ENCODE peak calls at places on chromosomes 16 and 17, in ten cellular contexts. H is anterior cingulate cortex; Y is activated T-cell treated with anti-CD3 and anti-CD28 coated beads, Interleukin-2, amount 50 U/mL, for 4 hours; U is activated T-helper 1 cell treated with anti-CD3 and anti-CD28 coated beads, Interleukin-12 subunit alpha, Interleukin-12 subunit beta, Interleukin-2, Interleukin-4 antibody, amounts not matched to agents 30 ng/mL and 10 ng/mL and 1 ng/mL, durations not matched to agents 14 hours and 24 hours and 36 hours; I is Kasumi-1; J is SK-MEL-5; D is stimulated activated CD4-positive, alpha-beta T cell treated with anti-CD3 and anti-CD28 coated beads, Interleukin-1b, Interleukin-23, amount 100 ng/mL, for 24 hours; F is pancreas; G is KG1; Z is activated CD4-positive, alpha-beta T cell treated with anti-CD3 and anti-CD28 coated beads, Interleukin-2, amount 50 U/mL, for 48 hours. P is an unnamed sample.

GRCh38 chr16:78298986-78299385 is 199.5 kb downstream of the WWOX start:
- DNase-seq in H (no peak), Y (no peak), U (no peak), I (no peak), J (no peak), D (no peak), F (no peak), G (no peak), Z (no peak), P (no peak)

GRCh38 chr17:31738488-31738887 is 120.6 kb downstream of the COPRS start:
- DNase-seq in H (no peak), Y (no peak), U (no peak), I (no peak), J (no peak), D (no peak), F (no peak), G (no peak), Z (no peak), P (no peak)

GRCh38 chr17:17824119-17824779 is 12.5 kb downstream of the SREBF1 start:
- DNase-seq in H (no peak), Y (no peak), U (no peak), I (no peak), J (no peak), D (no peak), F (no peak), G (no peak), Z (peak), P (no peak)

GRCh38 chr17:70655179-70655578 is 485.8 kb downstream of the KCNJ2 start:
- DNase-seq in H (peak), Y (no peak), U (no peak), I (no peak), J (no peak), D (no peak), F (no peak), G (no peak), Z (no peak), P (no peak)

GRCh38 chr16:7140899-7141298 is 191.7 kb upstream of the RBFOX1 start:
- DNase-seq in H (peak), Y (no peak), U (no peak), I (no peak), J (no peak), D (no peak), F (no peak), G (no peak), Z (no peak), P (no peak)

GRCh38 chr17:81481011-81481799 is 31.4 kb downstream of the ACTG1 start:
- DNase-seq in H (peak), Y (peak), U (peak), I (peak), J (no peak), D (peak), F (no peak), G (peak), Z (peak), P (peak)

GRCh38 chr17:17511293-17511741 is 15.1 kb upstream of the RASD1 start:
- DNase-seq in H (no peak), Y (no peak), U (no peak), I (no peak), J (no peak), D (no peak), F (no peak), G (no peak), Z (no peak), P (no peak)

GRCh38 chr16:68091604-68092261 is 6.6 kb downstream of the NFATC3 start:
- DNase-seq in H (no peak), Y (no peak), U (no peak), I (no peak), J (peak), D (no peak), F (no peak), G (no peak), Z (no peak), P (peak)

GRCh38 chr16:70730016-70730415 is 44.2 kb upstream of the MTSS2 start:
- DNase-seq in H (peak), Y (no peak), U (no peak), I (no peak), J (no peak), D (no peak), F (no peak), G (no peak), Z (no peak), P (no peak)

GRCh38 chr17:77470800-77471733 is 330.3 kb downstream of the SEC14L1 start:
- DNase-seq in H (no peak), Y (no peak), U (no peak), I (no peak), J (no peak), D (no peak), F (no peak), G (no peak), Z (no peak), P (no peak)

GRCh38 chr17:35376245-35376644 is 2.8 kb upstream of the SLFN11 start:
- DNase-seq in H (no peak), Y (no peak), U (no peak), I (no peak), J (no peak), D (no peak), F (no peak), G (no peak), Z (no peak), P (peak)

GRCh38 chr16:49698416-49698815 is 157.5 kb downstream of the ZNF423 start:
- DNase-seq in H (no peak), Y (no peak), U (no peak), I (no peak), J (no peak), D (no peak), F (no peak), G (no peak), Z (no peak), P (no peak)

GRCh38 chr17:55215711-55216110 is 49.0 kb upstream of the HLF start:
- DNase-seq in H (no peak), Y (no peak), U (no peak), I (no peak), J (no peak), D (no peak), F (no peak), G (no peak), Z (no peak), P (no peak)

GRCh38 chr17:47733047-47733413 is at the start of gene TBX21:
- DNase-seq in H (no peak), Y (peak), U (peak), I (peak), J (peak), D (peak), F (peak), G (peak), Z (peak), P (peak)

GRCh38 chr17:78365561-78366108 is 5.8 kb upstream of the SOCS3 start:
- DNase-seq in H (no peak), Y (no peak), U (no peak), I (no peak), J (peak), D (no peak), F (no peak), G (no peak), Z (no peak), P (no peak)

GRCh38 chr16:4957720-4958509 is at the start of gene SEC14L5:
- DNase-seq in H (peak), Y (peak), U (peak), I (peak), J (peak), D (peak), F (peak), G (peak), Z (peak), P (peak)

GRCh38 chr17:43549496-43549895 is 3.4 kb upstream of the ETV4 start:
- DNase-seq in H (no peak), Y (no peak), U (no peak), I (no peak), J (no peak), D (no peak), F (no peak), G (no peak), Z (no peak), P (no peak)

GRCh38 chr16:66491716-66492064 is 58.2 kb downstream of the TK2 start:
- DNase-seq in H (no peak), Y (no peak), U (no peak), I (no peak), J (no peak), D (no peak), F (no peak), G (no peak), Z (no peak), P (no peak)

GRCh38 chr16:56673916-56674315 is 4.3 kb downstream of the MT1H start:
- DNase-seq in H (no peak), Y (no peak), U (no peak), I (peak), J (peak), D (no peak), F (no peak), G (peak), Z (peak), P (peak)

GRCh38 chr17:45081046-45081703 is 20.1 kb downstream of the NMT1 start:
- DNase-seq in H (no peak), Y (no peak), U (no peak), I (no peak), J (no peak), D (no peak), F (no peak), G (no peak), Z (no peak), P (no peak)

GRCh38 chr17:30222741-30223175 is 12.7 kb downstream of the SLC6A4 start:
- DNase-seq in H (no peak), Y (no peak), U (no peak), I (no peak), J (no peak), D (no peak), F (no peak), G (no peak), Z (no peak), P (no peak)

GRCh38 chr16:78452030-78452429 is 352.6 kb downstream of the WWOX start:
- DNase-seq in H (no peak), Y (no peak), U (no peak), I (no peak), J (no peak), D (no peak), F (no peak), G (no peak), Z (no peak), P (no peak)

P was measured in GF-D8.